ENCODE peak calls at places on chromosome 20, in four cellular contexts. W is H54, D is IMR-90, K is body of pancreas. S is an unnamed sample.

GRCh38 chr20:39358052-39358451 is 395.9 kb downstream of the DHX35 start:
- DNase-seq in W (no peak), D (no peak), K (no peak), S (no peak)

GRCh38 chr20:1341561-1342265 is 12.8 kb upstream of the SDCBP2 start:
- DNase-seq in W (no peak), D (peak), K (peak), S (no peak)

GRCh38 chr20:6756961-6757595 is 10.4 kb upstream of the BMP2 start:
- DNase-seq in W (no peak), D (no peak), K (peak), S (no peak)

GRCh38 chr20:46117704-46118467 is at the start of gene CD40:
- DNase-seq in W (no peak), D (peak), K (peak), S (peak)

GRCh38 chr20:54177378-54177777 is 3.6 kb upstream of the CYP24A1 start:
- DNase-seq in W (no peak), D (no peak), K (no peak), S (no peak)

GRCh38 chr20:41587523-41587922 is 30.7 kb downstream of the CHD6 start:
- DNase-seq in W (no peak), D (no peak), K (no peak), S (no peak)

GRCh38 chr20:18030020-18030419 is 27.7 kb downstream of the OVOL2 start:
- DNase-seq in W (no peak), D (no peak), K (no peak), S (no peak)

GRCh38 chr20:11905460-11906150 is 12.1 kb upstream of the BTBD3 start:
- DNase-seq in W (no peak), D (peak), K (no peak), S (no peak)

GRCh38 chr20:51792960-51793359 is 9.4 kb downstream of the SALL4 start:
- DNase-seq in W (no peak), D (no peak), K (no peak), S (no peak)

GRCh38 chr20:53706511-53707031 is 112.9 kb upstream of the ZNF217 start:
- DNase-seq in W (no peak), D (peak), K (no peak), S (no peak)

GRCh38 chr20:45987108-45987780 is 15.2 kb upstream of the ZNF335 start:
- DNase-seq in W (peak), D (peak), K (peak), S (peak)

GRCh38 chr20:17674722-17675518 is 7.1 kb downstream of the RRBP1 start:
- DNase-seq in W (no peak), D (peak), K (no peak), S (no peak)

GRCh38 chr20:53550590-53551187 is 43.0 kb downstream of the ZNF217 start:
- DNase-seq in W (no peak), D (no peak), K (no peak), S (no peak)

GRCh38 chr20:10761786-10762185 is 88.0 kb upstream of the JAG1 start:
- DNase-seq in W (no peak), D (peak), K (peak), S (no peak)

GRCh38 chr20:43751167-43752050 is 24.6 kb upstream of the GTSF1L start:
- DNase-seq in W (peak), D (peak), K (no peak), S (no peak)

GRCh38 chr20:5211803-5212714 is 85.3 kb downstream of the CDS2 start:
- DNase-seq in W (no peak), D (no peak), K (no peak), S (no peak)

GRCh38 chr20:50987493-50988210 is 29.0 kb downstream of the MOCS3 start:
- DNase-seq in W (peak), D (peak), K (peak), S (peak)

GRCh38 chr20:20037960-20038359 is 14.3 kb downstream of the CRNKL1 start:
- DNase-seq in W (no peak), D (peak), K (no peak), S (no peak)

GRCh38 chr20:34473262-34473883 is 42.8 kb upstream of the DYNLRB1 start:
- DNase-seq in W (no peak), D (peak), K (no peak), S (peak)

GRCh38 chr20:22623211-22623610 is 38.8 kb upstream of the FOXA2 start:
- DNase-seq in W (no peak), D (peak), K (peak), S (no peak)

GRCh38 chr20:48015136-48015925 is 230.1 kb upstream of the SULF2 start:
- DNase-seq in W (no peak), D (peak), K (no peak), S (no peak)

GRCh38 chr20:6055161-6055783 is 1.4 kb upstream of the LRRN4 start:
- DNase-seq in W (no peak), D (no peak), K (no peak), S (no peak)

GRCh38 chr20:20979934-20980333 is 126.2 kb downstream of the LINC00237 start:
- DNase-seq in W (no peak), D (no peak), K (no peak), S (no peak)

GRCh38 chr20:31566658-31567379 is 38.3 kb upstream of the ID1 start:
- DNase-seq in W (no peak), D (no peak), K (peak), S (no peak)

GRCh38 chr20:53748821-53749402 is 155.3 kb upstream of the ZNF217 start:
- DNase-seq in W (no peak), D (peak), K (no peak), S (no peak)

GRCh38 chr20:3735768-3736167 is 3.3 kb downstream of the HSPA12B start:
- DNase-seq in W (no peak), D (no peak), K (no peak), S (no peak)

GRCh38 chr20:5096463-5096862 is 23.3 kb downstream of the PCNA start:
- DNase-seq in W (no peak), D (no peak), K (no peak), S (no peak)

GRCh38 chr20:47456041-47456537 is 45.6 kb upstream of the NCOA3 start:
- DNase-seq in W (no peak), D (no peak), K (no peak), S (no peak)

GRCh38 chr20:528923-529594 is 14.5 kb downstream of the CSNK2A1 start:
- DNase-seq in W (peak), D (peak), K (no peak), S (no peak)

GRCh38 chr20:9323622-9324021 is 190.8 kb upstream of the LAMP5 start:
- DNase-seq in W (peak), D (no peak), K (no peak), S (no peak)

GRCh38 chr20:41330941-41331340 is 9.7 kb upstream of the LPIN3 start:
- DNase-seq in W (no peak), D (no peak), K (no peak), S (no peak)

GRCh38 chr20:35111141-35111888 is 18.7 kb upstream of the TRPC4AP start:
- DNase-seq in W (peak), D (peak), K (no peak), S (no peak)

GRCh38 chr20:19539191-19539590 is 218.9 kb upstream of the RIN2 start:
- DNase-seq in W (no peak), D (no peak), K (no peak), S (no peak)

GRCh38 chr20:3494218-3494617 is 23.4 kb downstream of the ATRN start:
- DNase-seq in W (no peak), D (no peak), K (no peak), S (no peak)

GRCh38 chr20:2301164-2301622 is 5.4 kb downstream of the TGM3 start:
- DNase-seq in W (no peak), D (no peak), K (no peak), S (no peak)

GRCh38 chr20:2836035-2836434 is 4.4 kb downstream of the PCED1A start:
- DNase-seq in W (no peak), D (no peak), K (no peak), S (no peak)

GRCh38 chr20:11064946-11065345 is 391.1 kb upstream of the JAG1 start:
- DNase-seq in W (no peak), D (no peak), K (no peak), S (no peak)

GRCh38 chr20:8535403-8536003 is 403.4 kb downstream of the PLCB1 start:
- DNase-seq in W (no peak), D (no peak), K (no peak), S (no peak)

GRCh38 chr20:43194187-43194586 is 4.5 kb upstream of the PTPRT start:
- DNase-seq in W (no peak), D (no peak), K (no peak), S (no peak)

GRCh38 chr20:38148328-38149102 is 16.6 kb downstream of the TGM2 start:
- DNase-seq in W (no peak), D (no peak), K (no peak), S (no peak)
- TF ChIP-seq POLR2A in W (no peak), D (no peak), K (no peak), S (no peak)

GRCh38 chr20:36574278-36575065 is 1.1 kb downstream of the TGIF2 start:
- DNase-seq in W (no peak), D (peak), K (peak), S (peak)

GRCh38 chr20:36572701-36573102 is 695 bp upstream of the TGIF2 start:
- DNase-seq in W (no peak), D (peak), K (peak), S (peak)

GRCh38 chr20:36573798-36574277 is 441 bp downstream of the TGIF2 start:
- DNase-seq in W (no peak), D (no peak), K (peak), S (peak)

GRCh38 chr20:36571564-36572504 is 1.6 kb upstream of the TGIF2 start:
- DNase-seq in W (no peak), D (no peak), K (no peak), S (no peak)

DNA sequence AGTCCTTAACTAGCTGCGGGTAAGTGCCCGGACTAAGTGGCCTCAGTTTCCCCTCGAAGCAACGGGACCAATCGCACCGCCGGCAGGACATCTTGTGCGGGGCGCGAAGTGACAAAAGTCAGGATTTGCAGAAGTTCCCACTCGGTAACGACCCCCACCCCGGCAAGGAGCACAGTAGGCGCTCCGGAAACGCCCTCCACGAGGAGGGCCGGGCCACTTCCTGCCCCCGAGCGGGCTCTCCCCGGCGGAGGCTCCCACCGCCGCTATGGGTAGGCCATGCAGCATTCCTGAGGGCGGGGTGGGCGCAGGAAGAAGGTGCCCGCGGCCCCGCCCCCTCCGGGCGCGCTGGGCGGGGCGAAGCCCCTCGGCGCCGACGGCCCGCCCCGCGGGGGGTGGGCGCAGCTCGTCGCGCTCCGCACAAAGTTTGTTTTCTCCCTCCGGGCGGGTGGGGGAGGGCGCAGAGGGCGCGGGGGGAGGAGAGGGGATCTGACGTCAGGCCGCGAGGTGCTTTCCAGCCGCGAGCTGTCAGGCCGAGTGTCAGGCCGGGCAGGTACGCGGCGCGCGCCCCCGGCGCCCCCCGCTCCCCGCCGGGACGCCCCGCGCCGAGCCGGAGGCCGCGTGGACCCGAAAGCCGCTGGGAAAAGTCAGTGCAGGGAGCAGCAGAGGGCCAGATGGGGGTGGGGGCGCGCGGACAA is at the start of gene TGIF2:
- DNase-seq in W (peak), D (peak), K (peak), S (peak)
- TF ChIP-seq POLR2A in W (peak), D (peak), K (peak), S (no peak)

GRCh38 chr20:49287555-49288249 is 9.8 kb upstream of the ZNFX1 start:
- DNase-seq in W (no peak), D (peak), K (no peak), S (peak)
- TF ChIP-seq POLR2A in W (no peak), D (no peak), K (no peak), S (peak)

GRCh38 chr20:63696311-63696627 is 183 bp upstream of the TNFRSF6B start:
- DNase-seq in W (peak), D (no peak), K (peak), S (no peak)

GRCh38 chr20:63697357-63697867 is 960 bp downstream of the TNFRSF6B start:
- DNase-seq in W (peak), D (no peak), K (peak), S (no peak)

GRCh38 chr20:63695419-63696310 is 787 bp upstream of the TNFRSF6B start:
- DNase-seq in W (no peak), D (no peak), K (peak), S (no peak)

GRCh38 chr20:63697868-63698545 is 1.6 kb downstream of the TNFRSF6B start:
- DNase-seq in W (no peak), D (no peak), K (peak), S (no peak)

DNA sequence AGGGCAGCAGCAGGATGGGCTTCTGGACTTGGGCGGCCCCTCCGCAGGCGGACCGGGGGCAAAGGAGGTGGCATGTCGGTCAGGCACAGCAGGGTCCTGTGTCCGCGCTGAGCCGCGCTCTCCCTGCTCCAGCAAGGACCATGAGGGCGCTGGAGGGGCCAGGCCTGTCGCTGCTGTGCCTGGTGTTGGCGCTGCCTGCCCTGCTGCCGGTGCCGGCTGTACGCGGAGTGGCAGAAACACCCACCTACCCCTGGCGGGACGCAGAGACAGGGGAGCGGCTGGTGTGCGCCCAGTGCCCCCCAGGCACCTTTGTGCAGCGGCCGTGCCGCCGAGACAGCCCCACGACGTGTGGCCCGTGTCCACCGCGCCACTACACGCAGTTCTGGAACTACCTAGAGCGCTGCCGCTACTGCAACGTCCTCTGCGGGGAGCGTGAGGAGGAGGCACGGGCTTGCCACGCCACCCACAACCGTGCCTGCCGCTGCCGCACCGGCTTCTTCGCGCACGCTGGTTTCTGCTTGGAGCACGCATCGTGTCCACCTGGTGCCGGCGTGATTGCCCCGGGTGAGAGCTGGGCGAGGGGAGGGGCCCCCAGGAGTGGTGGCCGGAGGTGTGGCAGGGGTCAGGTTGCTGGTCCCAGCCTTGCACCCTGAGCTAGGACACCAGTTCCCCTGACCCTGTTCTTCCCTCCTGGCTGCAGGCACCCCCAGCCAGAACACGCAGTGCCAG is at the start of gene TNFRSF6B:
- DNase-seq in W (no peak), D (no peak), K (peak), S (no peak)
- TF ChIP-seq POLR2A in W (no peak), D (no peak), K (peak), S (peak)

GRCh38 chr20:33175123-33175522 is 7.2 kb downstream of the BPIFA2 start:
- DNase-seq in W (no peak), D (no peak), K (no peak), S (no peak)
- TF ChIP-seq POLR2A in W (no peak), D (no peak), K (no peak), S (no peak)

GRCh38 chr20:58995461-58996225 is 11.4 kb downstream of the CTSZ start:
- DNase-seq in W (no peak), D (no peak), K (no peak), S (no peak)
- TF ChIP-seq POLR2A in W (no peak), D (no peak), K (no peak), S (no peak)

GRCh38 chr20:13995086-13995665 is at the start of gene MACROD2:
- DNase-seq in W (no peak), D (peak), K (peak), S (peak)
- TF ChIP-seq POLR2A in W (no peak), D (no peak), K (peak), S (no peak)

GRCh38 chr20:37693629-37694626 is at the start of gene CTNNBL1:
- DNase-seq in W (peak), D (peak), K (peak), S (peak)
- TF ChIP-seq POLR2A in W (peak), D (peak), K (peak), S (peak)

GRCh38 chr20:36578642-36579041 is 5.2 kb downstream of the TGIF2 start:
- DNase-seq in W (no peak), D (no peak), K (no peak), S (no peak)
- TF ChIP-seq POLR2A in W (no peak), D (no peak), K (no peak), S (no peak)

GRCh38 chr20:57389695-57390603 is 1.2 kb upstream of the RBM38 start:
- DNase-seq in W (no peak), D (no peak), K (peak), S (peak)

GRCh38 chr20:57390604-57391438 is at the start of gene RBM38:
- DNase-seq in W (peak), D (peak), K (peak), S (peak)

GRCh38 chr20:57387463-57387862 is 3.7 kb upstream of the RBM38 start:
- DNase-seq in W (no peak), D (no peak), K (no peak), S (no peak)

GRCh38 chr20:57387945-57388351 is 3.2 kb upstream of the RBM38 start:
- DNase-seq in W (no peak), D (no peak), K (no peak), S (no peak)

DNA sequence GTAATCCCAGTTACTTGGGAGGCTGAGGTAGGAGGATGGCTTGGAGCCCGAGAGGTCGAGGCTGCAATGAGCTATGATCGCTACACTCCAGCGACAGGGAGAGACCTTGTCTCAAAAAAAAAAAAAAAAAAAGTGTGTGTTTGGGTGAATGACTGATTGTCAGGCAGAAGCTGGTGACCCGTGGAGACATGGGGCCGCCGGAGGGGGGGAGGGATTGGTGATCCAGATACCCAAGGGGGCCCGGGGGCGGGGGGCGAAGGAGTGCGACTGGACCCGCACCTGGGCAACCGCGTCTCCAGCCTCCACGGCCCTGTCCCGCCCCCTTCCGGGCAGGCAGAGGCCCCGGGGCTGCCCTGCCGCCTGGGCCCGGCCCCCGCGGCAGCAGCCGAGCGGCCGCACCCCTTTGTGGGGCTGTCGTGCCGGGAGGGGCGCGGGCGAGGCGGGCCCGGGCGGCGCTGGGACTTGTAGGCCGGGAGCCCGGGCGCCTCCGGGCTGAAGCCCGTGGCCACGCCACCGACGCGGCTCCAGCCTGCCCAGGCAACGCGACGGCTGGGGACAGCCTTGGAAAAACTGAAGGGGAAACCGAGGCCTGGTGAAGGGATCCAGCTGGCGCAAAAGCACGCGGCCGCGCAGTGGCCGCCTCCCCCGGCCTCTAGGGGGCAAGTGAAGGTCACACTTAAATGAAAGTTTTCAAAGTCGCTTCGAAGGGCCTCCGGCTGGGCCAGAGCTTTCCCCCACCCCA is 2.1 kb upstream of the RBM38 start:
- DNase-seq in W (no peak), D (peak), K (peak), S (peak)
- TF ChIP-seq POLR2A in W (no peak), D (no peak), K (peak), S (peak)

S was measured in erythroblast.